ENCODE peak calls at places on chromosomes 5 and 9, in nine cellular contexts. W, C, Y, E, V, Z, U, L and F are unnamed samples. For H3K36me3, the result is how much of the 10 kb centered on the place peaks cover.

GRCh38 chr5:104909803-104910202 is 1347.2 kb upstream of the NUDT12 start:
- DNase-seq in W (no peak), C (no peak), Y (no peak), E (no peak), V (no peak), Z (no peak), U (no peak), L (no peak), F (no peak)

GRCh38 chr5:115838885-115839518 is 2.4 kb downstream of the ATG12 start:
- DNase-seq in W (no peak), C (peak), Y (peak), E (no peak), V (no peak), Z (no peak), U (no peak), L (no peak), F (no peak)

GRCh38 chr5:72307573-72307967 is 12.5 kb downstream of the MRPS27 start:
- DNase-seq in W (no peak), C (no peak), Y (no peak), E (no peak), V (no peak), Z (no peak), U (no peak), L (no peak), F (no peak)

GRCh38 chr9:121674952-121675351 is 23.5 kb downstream of the DAB2IP start:
- DNase-seq in W (no peak), C (no peak), Y (peak), E (no peak), V (no peak), Z (no peak), U (no peak), L (no peak), F (no peak)

GRCh38 chr9:133826289-133827085 is 88.3 kb upstream of the SARDH start:
- DNase-seq in W (no peak), C (no peak), Y (peak), E (no peak), V (no peak), Z (no peak), U (no peak), L (no peak), F (no peak)

GRCh38 chr5:68339921-68340321 is 124.4 kb downstream of the PIK3R1 start:
- DNase-seq in W (no peak), C (no peak), Y (no peak), E (no peak), V (no peak), Z (no peak), U (no peak), L (no peak), F (no peak)

GRCh38 chr9:126500600-126501382 is 112.9 kb upstream of the LMX1B start:
- DNase-seq in W (no peak), C (peak), Y (peak), E (peak), V (peak), Z (peak), U (peak), L (peak), F (peak)

GRCh38 chr5:165334186-165334585 is 1828.8 kb downstream of the MAT2B start:
- DNase-seq in W (no peak), C (no peak), Y (peak), E (no peak), V (no peak), Z (no peak), U (no peak), L (no peak), F (peak)

GRCh38 chr5:172687983-172688734 is 47.1 kb downstream of the NEURL1B start:
- DNase-seq in W (no peak), C (no peak), Y (no peak), E (no peak), V (no peak), Z (no peak), U (no peak), L (no peak), F (no peak)

GRCh38 chr5:95731571-95732554 is 727 bp downstream of the RHOBTB3 start:
- DNase-seq in W (no peak), C (peak), Y (peak), E (no peak), V (peak), Z (no peak), U (peak), L (peak), F (no peak)

GRCh38 chr5:16879191-16879590 is 56.9 kb downstream of the MYO10 start:
- DNase-seq in W (no peak), C (no peak), Y (no peak), E (no peak), V (no peak), Z (no peak), U (no peak), L (no peak), F (no peak)

GRCh38 chr9:133717113-133718031 is 20.8 kb downstream of the SARDH start:
- DNase-seq in W (no peak), C (no peak), Y (no peak), E (no peak), V (peak), Z (no peak), U (peak), L (no peak), F (no peak)

GRCh38 chr9:121340676-121341392 is 29.2 kb downstream of the STOM start:
- DNase-seq in W (no peak), C (no peak), Y (peak), E (no peak), V (no peak), Z (no peak), U (no peak), L (no peak), F (no peak)

GRCh38 chr5:72408127-72408526 is 88.0 kb downstream of the PTCD2 start:
- DNase-seq in W (no peak), C (no peak), Y (no peak), E (no peak), V (no peak), Z (no peak), U (no peak), L (no peak), F (no peak)

GRCh38 chr5:159504106-159504856 is 174.0 kb upstream of the IL12B start:
- DNase-seq in W (no peak), C (no peak), Y (peak), E (no peak), V (no peak), Z (no peak), U (no peak), L (no peak), F (no peak)

GRCh38 chr5:55454282-55454681 is 80.5 kb downstream of the PLPP1 start:
- DNase-seq in W (no peak), C (no peak), Y (no peak), E (no peak), V (no peak), Z (no peak), U (no peak), L (no peak), F (no peak)

GRCh38 chr5:122701640-122702523 is 73.0 kb upstream of the SNX2 start:
- DNase-seq in W (peak), C (no peak), Y (no peak), E (no peak), V (no peak), Z (no peak), U (no peak), L (no peak), F (no peak)

GRCh38 chr9:99911600-99911999 is 5.1 kb downstream of the STX17 start:
- DNase-seq in W (no peak), C (no peak), Y (no peak), E (no peak), V (no peak), Z (no peak), U (no peak), L (no peak), F (no peak)

GRCh38 chr9:36873247-36873875 is 160.7 kb downstream of the PAX5 start:
- DNase-seq in W (peak), C (peak), Y (peak), E (peak), V (peak), Z (peak), U (peak), L (peak), F (no peak)

GRCh38 chr5:181203093-181203711 is 1.8 kb downstream of the TRIM7 start:
- DNase-seq in W (no peak), C (no peak), Y (peak), E (no peak), V (no peak), Z (no peak), U (no peak), L (no peak), F (no peak)

DNA sequence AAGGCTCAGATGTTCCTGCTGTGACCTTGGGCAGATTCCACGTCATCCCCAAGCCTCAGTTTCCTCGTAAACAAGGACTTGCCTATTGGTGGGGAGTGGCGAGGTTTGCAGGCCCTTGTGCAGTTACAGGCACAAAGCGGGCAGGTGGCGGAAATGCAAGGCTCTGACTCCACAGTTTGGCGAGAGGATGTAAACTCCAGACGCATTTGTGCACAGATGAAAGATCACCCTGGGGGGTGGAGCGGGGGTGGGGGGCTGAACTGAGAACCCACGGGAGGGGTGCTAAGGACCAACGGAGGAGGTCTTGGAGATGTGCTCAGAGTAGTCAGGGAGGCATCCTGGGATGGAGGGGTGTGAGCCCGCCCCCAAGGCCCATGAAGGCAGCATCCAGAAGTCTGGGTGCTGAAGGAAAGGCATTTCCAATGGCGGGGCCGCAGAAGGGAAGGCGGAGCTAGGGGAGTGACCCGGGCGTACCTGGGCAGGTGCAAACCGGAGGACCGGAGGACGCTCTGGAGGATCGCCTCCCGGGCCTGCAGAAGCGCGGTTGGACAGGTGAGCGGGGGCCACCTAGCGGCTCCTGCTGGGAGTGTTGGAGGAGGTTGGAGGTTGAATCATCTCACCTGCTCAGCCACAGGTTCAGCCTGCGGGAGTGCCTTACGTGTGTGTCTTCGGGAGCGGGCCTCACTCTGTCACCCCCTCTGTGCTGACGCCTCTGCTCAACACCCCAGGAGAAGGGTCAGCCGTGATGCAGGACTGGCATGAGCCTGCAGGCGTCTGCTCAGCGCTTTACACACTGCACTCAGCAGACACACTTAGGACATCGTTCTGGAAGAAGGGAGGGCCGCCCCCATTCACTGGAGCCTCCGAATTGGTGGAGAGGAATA is 1.9 kb upstream of the FIBCD1 start:
- DNase-seq in W (no peak), C (peak), Y (peak), E (peak), V (peak), Z (peak), U (peak), L (peak), F (no peak)
- H3K4me3 ChIP-seq in W (no peak), C (no peak), Y (no peak), E (no peak), V (no peak), Z (no peak), U (no peak), L (no peak), F (no peak)

GRCh38 chr5:138552700-138553099 is 9.7 kb upstream of the ETF1 start:
- DNase-seq in W (no peak), C (no peak), Y (no peak), E (no peak), V (no peak), Z (no peak), U (no peak), L (no peak), F (no peak)
- H3K36me3 ChIP-seq in W (under half), C (under half), Y (under half), E (under half), V (under half), Z (under half), U (under half), L (under half), F (under half)

DNA sequence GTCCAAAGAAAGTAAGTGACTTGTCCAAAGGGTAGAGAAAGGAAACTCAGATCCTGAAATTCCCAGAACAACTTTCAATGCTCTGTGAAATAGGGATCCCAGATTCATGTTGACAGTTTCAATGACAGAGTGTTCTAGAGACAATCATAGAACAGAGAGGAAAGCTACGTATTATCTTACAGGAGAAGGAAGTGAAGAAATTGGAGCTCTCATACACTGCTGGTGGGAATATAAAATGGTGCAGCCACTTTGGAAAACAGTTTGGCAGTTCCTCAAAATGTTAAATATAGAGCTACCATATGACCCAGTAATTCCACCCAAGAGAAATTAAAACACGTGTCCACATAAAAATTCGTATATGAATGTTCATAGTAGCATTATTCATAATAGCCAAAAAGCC is 196.9 kb downstream of the NTRK2 start:
- DNase-seq in W (no peak), C (no peak), Y (no peak), E (no peak), V (no peak), Z (no peak), U (no peak), L (no peak), F (no peak)
- H3K4me3 ChIP-seq in W (no peak), C (no peak), Y (no peak), E (no peak), V (no peak), Z (no peak), U (no peak), L (no peak), F (no peak)

GRCh38 chr5:58454025-58454424 is 5.9 kb downstream of the PLK2 start:
- DNase-seq in W (no peak), C (no peak), Y (no peak), E (no peak), V (no peak), Z (no peak), U (no peak), L (no peak), F (no peak)
- H3K36me3 ChIP-seq in W (under half), C (under half), Y (half or more), E (under half), V (under half), Z (half or more), U (under half), L (under half), F (under half)

DNA sequence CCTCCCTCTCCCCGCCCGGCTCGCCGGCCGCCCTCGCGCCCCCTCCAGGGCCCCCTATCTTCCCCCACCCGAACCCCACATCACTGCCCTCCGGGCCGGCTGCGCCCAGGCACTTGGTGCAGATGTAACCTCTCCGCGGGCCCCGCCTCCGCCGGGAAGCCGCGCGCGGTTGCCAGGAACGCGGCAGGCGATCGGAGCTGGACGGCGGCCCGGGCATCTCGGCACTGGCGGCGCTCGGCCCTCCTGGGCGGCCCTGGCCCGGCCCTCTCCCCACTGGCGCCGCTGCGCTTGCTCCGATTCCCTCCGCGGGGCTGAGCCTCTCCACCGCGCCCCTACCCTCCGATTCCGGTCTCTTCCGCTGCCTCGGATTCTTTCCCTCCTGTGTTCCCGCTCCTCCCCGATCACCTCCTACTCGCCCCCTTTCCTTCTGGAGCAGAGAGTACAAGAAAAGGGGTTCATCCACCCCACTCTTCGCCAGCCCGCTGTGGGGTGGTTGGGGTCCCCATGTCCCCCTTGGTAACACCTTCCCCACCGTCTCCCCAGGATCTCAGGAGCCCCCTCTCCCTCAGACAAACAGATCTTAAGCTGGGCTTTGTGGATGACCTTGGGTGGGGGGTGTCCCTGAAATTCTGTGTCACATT is 70.6 kb downstream of the C9orf50 start:
- DNase-seq in W (no peak), C (no peak), Y (peak), E (peak), V (peak), Z (no peak), U (peak), L (peak), F (no peak)
- H3K4me3 ChIP-seq in W (no peak), C (no peak), Y (peak), E (peak), V (peak), Z (peak), U (peak), L (no peak), F (peak)

GRCh38 chr9:136499935-136500910 is 17.4 kb upstream of the SEC16A start:
- DNase-seq in W (no peak), C (no peak), Y (no peak), E (no peak), V (no peak), Z (no peak), U (no peak), L (peak), F (no peak)

GRCh38 chr9:136499071-136499934 is 16.5 kb upstream of the SEC16A start:
- DNase-seq in W (no peak), C (no peak), Y (no peak), E (no peak), V (no peak), Z (no peak), U (no peak), L (peak), F (no peak)

GRCh38 chr9:136502940-136503550 is 20.2 kb upstream of the SEC16A start:
- DNase-seq in W (no peak), C (no peak), Y (no peak), E (no peak), V (no peak), Z (no peak), U (no peak), L (no peak), F (no peak)

GRCh38 chr9:136502196-136502595 is 19.4 kb upstream of the SEC16A start:
- DNase-seq in W (no peak), C (no peak), Y (no peak), E (no peak), V (no peak), Z (no peak), U (no peak), L (no peak), F (no peak)

DNA sequence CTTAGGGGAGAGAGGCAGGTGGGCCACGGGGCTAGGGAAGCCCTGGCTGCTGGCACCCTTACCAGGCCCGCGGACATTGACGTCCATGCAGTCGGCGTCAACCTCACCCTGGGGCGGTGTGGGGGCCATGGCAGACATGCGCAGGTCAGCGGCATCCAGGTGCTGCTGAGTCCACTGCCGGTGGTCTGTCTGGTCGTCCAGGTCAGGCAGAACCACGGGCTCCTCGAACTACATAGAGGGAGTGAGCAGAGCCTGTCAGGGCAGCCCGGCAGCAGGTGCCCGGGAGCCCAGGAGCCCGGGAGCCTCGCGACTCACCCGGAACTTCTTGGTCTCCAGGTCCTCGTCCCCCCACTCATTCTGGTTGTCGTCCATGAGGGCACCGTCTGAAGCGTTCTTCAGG is 18.8 kb upstream of the SEC16A start:
- DNase-seq in W (no peak), C (no peak), Y (no peak), E (no peak), V (no peak), Z (no peak), U (no peak), L (no peak), F (no peak)
- H3K36me3 ChIP-seq in W (under half), C (under half), Y (half or more), E (half or more), V (half or more), Z (half or more), U (half or more), L (under half), F (under half)

GRCh38 chr9:108271646-108272349 is 584.0 kb downstream of the ACTL7B start:
- DNase-seq in W (no peak), C (no peak), Y (peak), E (no peak), V (no peak), Z (peak), U (no peak), L (peak), F (peak)
- H3K4me3 ChIP-seq in W (no peak), C (no peak), Y (peak), E (no peak), V (peak), Z (no peak), U (peak), L (peak), F (no peak)

GRCh38 chr9:95457769-95458168 is 59.0 kb downstream of the PTCH1 start:
- DNase-seq in W (no peak), C (no peak), Y (peak), E (no peak), V (no peak), Z (no peak), U (no peak), L (no peak), F (no peak)
- H3K36me3 ChIP-seq in W (under half), C (under half), Y (under half), E (under half), V (under half), Z (half or more), U (under half), L (under half), F (under half)

GRCh38 chr9:137429546-137429890 is 6.3 kb downstream of the NOXA1 start:
- DNase-seq in W (no peak), C (no peak), Y (no peak), E (no peak), V (peak), Z (no peak), U (no peak), L (no peak), F (no peak)
- H3K4me3 ChIP-seq in W (no peak), C (no peak), Y (no peak), E (no peak), V (no peak), Z (no peak), U (no peak), L (no peak), F (no peak)

GRCh38 chr9:101592788-101593187 is 2.0 kb downstream of the PPP3R2 start:
- DNase-seq in W (no peak), C (no peak), Y (peak), E (no peak), V (no peak), Z (no peak), U (no peak), L (no peak), F (no peak)

GRCh38 chr9:101593345-101593744 is 1.4 kb downstream of the PPP3R2 start:
- DNase-seq in W (no peak), C (no peak), Y (no peak), E (no peak), V (no peak), Z (no peak), U (no peak), L (no peak), F (no peak)

GRCh38 chr9:101594796-101595195 is at the start of gene PPP3R2:
- DNase-seq in W (no peak), C (no peak), Y (no peak), E (no peak), V (no peak), Z (no peak), U (no peak), L (no peak), F (no peak)
- H3K36me3 ChIP-seq in W (under half), C (under half), Y (under half), E (under half), V (under half), Z (under half), U (under half), L (under half), F (under half)